ENCODE peak calls at places on chromosomes 3 and 15, in five cellular contexts. Z is heart right ventricle, E is dorsolateral prefrontal cortex, A is RWPE2, C is A549. Q is an unnamed sample.

GRCh38 chr3:179921500-179921899 is 115.2 kb downstream of the PEX5L start:
- DNase-seq in C (no peak), E (no peak), Z (no peak), A (no peak), Q (no peak)

GRCh38 chr15:97986781-97987180 is 26.3 kb downstream of the ARRDC4 start:
- DNase-seq in E (no peak), A (no peak), Z (no peak), C (no peak), Q (no peak)

GRCh38 chr15:25810631-25811077 is 52.5 kb downstream of the ATP10A start:
- DNase-seq in E (no peak), A (no peak), C (no peak), Z (no peak), Q (no peak)

GRCh38 chr3:1191061-1191460 is 98.2 kb downstream of the CNTN6 start:
- DNase-seq in A (no peak), E (no peak), Z (no peak), C (no peak), Q (peak; percentile 15)

GRCh38 chr3:177211503-177212277 is 14.4 kb upstream of the TBL1XR1 start:
- DNase-seq in A (no peak), Z (no peak), C (peak; percentile 74), E (no peak), Q (no peak)

GRCh38 chr3:42442640-42443039 is 32.2 kb upstream of the LYZL4 start:
- DNase-seq in E (no peak), A (no peak), Z (no peak), C (no peak), Q (no peak)

GRCh38 chr15:35963316-35963715 is 417.4 kb upstream of the DPH6 start:
- DNase-seq in Z (no peak), C (no peak), E (no peak), A (no peak), Q (no peak)

GRCh38 chr15:38894260-38894948 is 329.8 kb upstream of the RASGRP1 start:
- DNase-seq in Z (no peak), E (no peak), A (no peak), C (peak; percentile 75), Q (peak; percentile 88)

GRCh38 chr3:13296662-13297061 is 123.5 kb downstream of the NUP210 start:
- DNase-seq in A (no peak), Z (no peak), E (no peak), C (no peak), Q (no peak)

GRCh38 chr15:31214864-31215489 is 111.7 kb upstream of the KLF13 start:
- DNase-seq in Z (peak; percentile 44), A (no peak), C (peak; percentile 35), E (no peak), Q (no peak)
- H3K4me3 ChIP-seq in Z (peak overlapping the region; percentile 66), A (peak overlapping the region; percentile 33), C (peak overlapping the region; percentile 69), E (peak overlapping the region; percentile 72), Q (no peak overlapping the region)

GRCh38 chr3:39541917-39542329 is 74.4 kb downstream of the MOBP start:
- DNase-seq in A (no peak), Z (no peak), C (peak; percentile 13), E (no peak), Q (peak; percentile 22)
- TF ChIP-seq CTCF in A (peak; percentile 87), Z (peak; percentile 40), C (peak; percentile 77), E (peak; percentile 78), Q (peak; percentile 58)

DNA sequence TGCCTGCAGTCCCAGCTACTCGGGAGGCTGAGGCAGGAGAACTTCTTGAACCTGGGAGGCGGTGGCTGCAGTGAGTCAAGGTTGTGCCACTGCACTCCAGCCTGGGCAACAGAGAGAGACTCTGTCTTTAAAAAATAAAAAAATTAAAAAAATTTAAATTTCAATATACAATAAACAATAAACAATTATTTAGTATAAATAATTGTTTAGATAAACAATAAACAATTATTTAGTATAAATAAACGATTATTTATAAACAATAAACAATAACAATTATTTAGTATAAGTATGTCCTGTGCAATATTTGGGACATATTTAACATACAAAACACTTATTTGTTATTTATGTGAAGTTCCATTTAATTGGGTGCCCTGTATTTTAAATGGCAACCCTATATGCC is 119.6 kb downstream of the XXYLT1 start:
- DNase-seq in Z (no peak), C (no peak), A (no peak), E (no peak), Q (no peak)
- H3K4me3 ChIP-seq in Z (no peak overlapping the region), C (no peak overlapping the region), A (no peak overlapping the region), E (no peak overlapping the region), Q (no peak overlapping the region)

DNA sequence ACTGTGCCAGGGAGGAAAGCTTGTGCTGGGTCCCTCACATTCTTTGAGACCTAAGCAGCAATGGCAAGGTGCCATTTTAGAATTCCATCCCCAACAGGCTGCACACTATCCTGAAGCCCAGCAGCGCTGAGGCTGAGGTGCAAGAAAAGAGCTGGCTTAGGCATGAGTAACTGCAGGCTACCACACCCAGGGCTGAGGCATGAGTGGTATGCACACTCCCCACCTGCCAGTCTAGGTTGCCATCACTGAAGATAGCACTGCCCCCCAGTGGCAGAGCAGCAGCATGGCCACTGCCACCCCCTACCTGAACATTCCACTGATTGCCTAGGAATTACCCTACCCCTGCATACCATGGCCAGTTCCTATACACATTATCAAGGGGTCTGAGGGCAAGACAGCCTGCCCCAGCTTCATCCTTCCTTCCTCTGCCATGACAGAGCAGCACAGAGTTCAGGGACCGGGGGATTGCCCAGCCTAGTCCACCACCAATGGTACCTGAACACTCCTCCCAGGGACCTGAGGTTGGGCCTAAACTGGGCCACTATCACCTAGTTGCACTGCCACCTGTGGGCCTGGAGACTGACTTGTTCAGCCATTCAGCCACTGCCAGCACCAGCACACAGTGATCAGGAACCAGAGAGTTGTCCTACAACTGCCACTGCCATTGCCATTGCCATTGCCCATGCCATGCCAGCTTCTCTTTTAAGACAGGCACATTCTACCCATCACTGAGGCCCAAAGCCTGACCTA is 129.8 kb downstream of the SATB1 start:
- DNase-seq in C (peak; percentile 80), E (no peak), A (peak; percentile 88), Z (peak; percentile 27), Q (peak; percentile 81)
- TF ChIP-seq CTCF in C (peak; percentile 48), E (no peak), A (peak; percentile 81), Z (peak; percentile 58), Q (peak; percentile 77)

GRCh38 chr3:123764642-123765041 is 119.5 kb downstream of the MYLK start:
- DNase-seq in A (no peak), C (no peak), E (no peak), Z (no peak), Q (no peak)
- H3K4me3 ChIP-seq in A (no peak overlapping the region), C (no peak overlapping the region), E (no peak overlapping the region), Z (no peak overlapping the region), Q (no peak overlapping the region)

GRCh38 chr15:51137024-51137423 is 42.3 kb upstream of the TNFAIP8L3 start:
- DNase-seq in C (no peak), A (no peak), E (no peak), Z (no peak), Q (no peak)

GRCh38 chr15:51133140-51133630 is 38.5 kb upstream of the TNFAIP8L3 start:
- DNase-seq in E (no peak), C (no peak), A (no peak), Z (no peak), Q (no peak)

GRCh38 chr15:51134416-51135199 is 39.9 kb upstream of the TNFAIP8L3 start:
- DNase-seq in E (no peak), C (no peak), A (no peak), Z (no peak), Q (no peak)

GRCh38 chr15:51132384-51133139 is 37.9 kb upstream of the TNFAIP8L3 start:
- DNase-seq in E (peak; percentile 39), Z (peak; percentile 26), C (peak; percentile 69), A (no peak), Q (peak; percentile 97)

GRCh38 chr15:51135276-51135675 is 40.6 kb upstream of the TNFAIP8L3 start:
- DNase-seq in E (no peak), C (no peak), A (no peak), Z (no peak), Q (peak; percentile 22)
- TF ChIP-seq CTCF in E (no peak), C (no peak), A (no peak), Z (no peak), Q (no peak)

DNA sequence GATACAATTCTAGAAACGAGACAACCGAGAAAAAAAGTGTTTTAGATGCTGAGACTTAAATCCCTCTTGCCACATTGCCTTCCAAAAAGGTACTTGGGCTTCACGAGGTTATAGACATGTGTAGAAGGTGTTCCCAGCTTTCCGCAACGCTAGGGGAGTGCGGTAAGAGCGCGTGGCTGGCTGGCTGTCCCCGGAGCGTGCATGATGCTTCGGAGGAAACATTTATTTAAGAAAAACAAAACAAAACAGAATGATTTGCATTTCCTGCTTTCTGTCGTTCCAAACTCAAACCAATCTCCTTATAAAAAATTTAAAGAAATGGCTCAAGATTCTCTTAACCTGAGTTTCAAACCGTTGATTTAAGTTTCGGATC is 841 bp downstream of the SLC6A20 start:
- DNase-seq in E (no peak), A (no peak), C (no peak), Z (no peak), Q (peak; percentile 23)
- H3K4me3 ChIP-seq in E (peak overlapping the region; percentile 63), A (no peak overlapping the region), C (peak overlapping the region; percentile 48), Z (no peak overlapping the region), Q (no peak overlapping the region)

DNA sequence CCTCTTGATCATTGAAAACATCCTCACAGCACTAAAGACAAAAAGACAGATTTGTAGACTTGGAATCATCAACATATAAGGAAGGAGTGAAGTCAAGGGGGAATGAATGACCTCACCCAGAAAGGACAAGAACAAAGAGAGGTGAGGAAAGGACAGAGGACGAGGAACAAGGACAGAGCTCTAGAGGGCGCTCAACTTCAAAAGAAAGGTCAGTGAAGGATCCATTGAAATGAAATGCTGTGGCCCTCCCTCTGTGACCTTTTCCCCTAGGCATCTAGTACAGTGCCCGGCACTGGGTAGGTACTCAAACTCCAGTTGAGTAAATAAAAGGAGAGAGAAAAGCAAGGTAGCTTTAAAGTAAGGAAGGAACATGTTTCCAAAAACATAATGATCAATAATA is 2.6 kb downstream of the ATP8B4 start:
- DNase-seq in C (peak; percentile 73), A (no peak), Z (no peak), E (no peak), Q (peak; percentile 9)
- TF ChIP-seq CTCF in C (peak; percentile 48), A (peak; percentile 59), Z (no peak), E (no peak), Q (peak; percentile 37)

GRCh38 chr3:155908605-155909004 is 38.2 kb downstream of the GMPS start:
- DNase-seq in E (no peak), A (no peak), C (no peak), Z (no peak), Q (no peak)
- H3K4me3 ChIP-seq in E (no peak overlapping the region), A (no peak overlapping the region), C (no peak overlapping the region), Z (no peak overlapping the region), Q (no peak overlapping the region)

GRCh38 chr15:29749365-29750086 is 72.7 kb downstream of the TJP1 start:
- DNase-seq in C (no peak), A (no peak), Z (no peak), E (peak; percentile 37), Q (no peak)

GRCh38 chr15:29750754-29751153 is 71.5 kb downstream of the TJP1 start:
- DNase-seq in E (no peak), Z (no peak), C (no peak), A (no peak), Q (no peak)

GRCh38 chr15:29747837-29748417 is 74.3 kb downstream of the TJP1 start:
- DNase-seq in C (peak; percentile 31), A (no peak), E (no peak), Z (no peak), Q (no peak)
- TF ChIP-seq CTCF in C (peak; percentile 61), A (peak; percentile 90), E (peak; percentile 64), Z (peak; percentile 49), Q (peak; percentile 29)

Q was measured in astrocyte of the spinal cord.